ENCODE peak calls at places on chromosomes 13 and 19, in ten cellular contexts. P, R, D, I, Y, K, F, U, W and Q are unnamed samples.

GRCh38 chr13:109616021-109616420 is 170.4 kb downstream of the IRS2 start:
- DNase-seq in P (no peak), R (no peak), D (no peak), I (no peak), Y (no peak), K (no peak), F (no peak), U (no peak), W (no peak), Q (no peak)

GRCh38 chr13:20997301-20998061 is 63.9 kb downstream of the LATS2 start:
- DNase-seq in P (no peak), R (no peak), D (no peak), I (no peak), Y (no peak), K (peak), F (no peak), U (no peak), W (no peak), Q (no peak)

GRCh38 chr19:50003810-50004419 is 21.3 kb downstream of the VRK3 start:
- DNase-seq in P (no peak), R (no peak), D (no peak), I (peak), Y (peak), K (peak), F (peak), U (peak), W (peak), Q (peak)

GRCh38 chr19:48967346-48968178 is 2.5 kb downstream of the FTL start:
- DNase-seq in P (no peak), R (no peak), D (no peak), I (no peak), Y (peak), K (peak), F (no peak), U (no peak), W (no peak), Q (no peak)

GRCh38 chr19:10238172-10238783 is 7.1 kb upstream of the S1PR2 start:
- DNase-seq in P (no peak), R (peak), D (no peak), I (peak), Y (no peak), K (peak), F (no peak), U (peak), W (peak), Q (peak)

GRCh38 chr19:31278555-31279435 is 70.4 kb downstream of the TSHZ3 start:
- DNase-seq in P (no peak), R (no peak), D (no peak), I (no peak), Y (no peak), K (no peak), F (no peak), U (no peak), W (no peak), Q (no peak)

GRCh38 chr19:48152552-48152951 is 17.6 kb downstream of the LIG1 start:
- DNase-seq in P (peak), R (no peak), D (peak), I (peak), Y (peak), K (peak), F (no peak), U (peak), W (peak), Q (peak)

GRCh38 chr13:65036999-65037398 is 2193.1 kb downstream of the PCDH9 start:
- DNase-seq in P (no peak), R (no peak), D (no peak), I (no peak), Y (no peak), K (no peak), F (no peak), U (no peak), W (no peak), Q (no peak)

GRCh38 chr13:80824231-80824630 is 483.3 kb upstream of the SPRY2 start:
- DNase-seq in P (no peak), R (no peak), D (no peak), I (no peak), Y (no peak), K (no peak), F (no peak), U (no peak), W (no peak), Q (no peak)

GRCh38 chr19:4575978-4576933 is 16.8 kb upstream of the SEMA6B start:
- DNase-seq in P (peak), R (peak), D (peak), I (peak), Y (peak), K (peak), F (peak), U (peak), W (peak), Q (no peak)

GRCh38 chr19:10505583-10506229 is 2.5 kb upstream of the KEAP1 start:
- DNase-seq in P (peak), R (peak), D (peak), I (peak), Y (peak), K (peak), F (no peak), U (peak), W (peak), Q (peak)

GRCh38 chr19:44634785-44635184 is 8.9 kb upstream of the PVR start:
- DNase-seq in P (no peak), R (no peak), D (no peak), I (no peak), Y (no peak), K (no peak), F (no peak), U (no peak), W (no peak), Q (no peak)

GRCh38 chr19:2273356-2274184 is 8.4 kb downstream of the PEAK3 start:
- DNase-seq in P (peak), R (peak), D (peak), I (peak), Y (peak), K (peak), F (peak), U (peak), W (peak), Q (peak)

DNA sequence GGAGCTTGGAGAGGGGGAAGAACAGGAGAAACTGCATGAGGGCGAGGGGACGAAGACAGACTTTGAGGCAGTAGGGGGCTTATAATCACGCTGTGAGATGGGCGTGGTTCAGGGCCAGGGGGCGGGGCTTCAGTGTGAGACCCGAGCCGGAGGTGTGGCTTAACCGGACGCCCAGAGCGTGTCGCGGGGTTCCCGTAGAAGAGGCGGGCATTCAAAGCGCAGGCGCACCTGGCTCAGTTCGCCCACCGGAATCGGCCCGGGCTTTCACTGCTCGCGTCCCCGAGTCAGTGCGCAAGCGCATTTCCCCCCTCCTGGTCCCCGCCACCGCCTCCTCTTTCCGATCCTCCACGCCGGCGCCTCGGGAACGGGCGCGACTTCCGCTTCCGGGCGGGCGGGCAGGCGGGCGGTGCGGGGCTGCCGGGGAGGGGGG is 225 bp upstream of the ZNF865 start:
- DNase-seq in P (peak), R (peak), D (peak), I (peak), Y (peak), K (peak), F (peak), U (peak), W (peak), Q (peak)
- TF ChIP-seq POLR2A in P (no peak), R (no peak), D (no peak), I (no peak), Y (peak), K (peak), F (peak), U (peak), W (no peak), Q (no peak)

DNA sequence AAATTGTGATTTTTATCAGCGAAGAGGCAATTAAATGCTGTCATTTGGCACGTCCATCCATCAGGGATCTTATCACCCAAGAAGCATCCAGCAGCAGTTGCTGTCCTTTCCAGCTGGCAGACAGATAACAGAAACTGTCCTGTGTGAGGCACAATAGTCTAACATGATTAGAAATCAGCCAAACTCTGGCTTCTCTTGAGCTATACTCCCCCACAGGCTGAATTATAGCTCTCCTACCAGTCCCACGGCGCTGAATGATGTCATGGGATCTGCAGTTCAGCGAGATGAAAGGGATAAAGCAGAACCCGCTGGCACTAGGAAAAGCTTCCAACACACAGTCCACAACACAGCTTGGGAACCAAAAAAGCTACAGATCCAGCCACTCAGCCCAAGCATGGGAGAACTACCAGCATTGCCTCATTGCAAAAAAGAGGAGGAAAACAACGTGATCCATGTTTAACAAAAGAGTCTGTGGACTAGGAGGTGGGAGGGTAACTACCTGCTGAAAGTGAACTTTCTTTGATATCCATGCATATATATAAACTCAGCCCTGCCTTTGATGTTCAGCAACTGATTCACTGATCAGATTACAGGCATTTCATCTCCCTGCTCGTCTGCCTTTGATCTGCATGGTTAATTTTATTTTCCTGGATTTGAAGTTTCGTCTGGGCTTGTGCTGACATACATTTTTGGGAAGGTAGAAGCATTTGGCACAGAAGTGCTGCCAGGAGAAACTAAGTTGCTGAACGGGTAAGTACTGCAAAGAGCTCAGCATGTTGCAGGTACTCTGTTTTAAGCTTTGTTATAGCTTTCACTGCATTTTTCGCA is at the start of gene TNFRSF19:
- DNase-seq in P (no peak), R (no peak), D (peak), I (no peak), Y (no peak), K (peak), F (no peak), U (peak), W (no peak), Q (no peak)
- TF ChIP-seq POLR2A in P (no peak), R (no peak), D (no peak), I (no peak), Y (no peak), K (no peak), F (no peak), U (no peak), W (no peak), Q (no peak)

DNA sequence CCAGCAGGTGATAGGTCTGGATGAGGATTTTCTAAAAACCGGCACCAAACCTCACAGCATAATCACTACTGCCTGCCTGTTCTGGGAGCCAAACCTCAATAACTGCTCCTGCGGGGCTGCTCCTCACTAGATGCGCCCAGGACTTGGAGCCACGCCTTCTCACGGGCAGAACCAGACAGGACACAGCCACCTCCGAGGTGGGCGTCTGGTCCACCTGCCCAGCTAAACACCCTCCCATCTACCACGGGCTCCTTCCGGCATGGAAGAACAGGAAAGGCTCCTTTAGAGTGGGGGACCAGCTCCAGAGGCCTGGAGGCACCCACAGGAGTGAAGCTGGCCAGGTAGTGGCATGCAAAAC is 73.5 kb downstream of the PEPD start:
- DNase-seq in P (no peak), R (no peak), D (no peak), I (no peak), Y (no peak), K (no peak), F (no peak), U (no peak), W (no peak), Q (no peak)
- TF ChIP-seq POLR2A in P (no peak), R (no peak), D (no peak), I (no peak), Y (no peak), K (no peak), F (no peak), U (no peak), W (no peak), Q (no peak)

GRCh38 chr19:3369337-3370213 is 3.2 kb downstream of the NFIC start:
- DNase-seq in P (no peak), R (no peak), D (no peak), I (peak), Y (peak), K (peak), F (peak), U (peak), W (peak), Q (peak)
- TF ChIP-seq POLR2A in P (no peak), R (no peak), D (no peak), I (no peak), Y (no peak), K (peak), F (peak), U (peak), W (peak), Q (no peak)